ENCODE peak calls at places on chromosomes 11 and 22, in eight cellular contexts. One of them, this sample, is unnamed.

GRCh38 chr22:36773935-36774334 is 2.0 kb downstream of the IFT27 start:
- DNase-seq in heart right ventricle: no peak
- DNase-seq in upper lobe of right lung: no peak
- DNase-seq in endothelial cell of umbilical vein: peak; percentile 23
- DNase-seq in left ventricle myocardium inferior: no peak
- DNase-seq in uterus: no peak
- DNase-seq in psoas muscle: no peak
- DNase-seq in brain microvascular endothelial cell: peak; percentile 19
- DNase-seq in this sample: no peak

GRCh38 chr22:29139965-29140782 is 65.5 kb upstream of the EMID1 start:
- DNase-seq in heart right ventricle: no peak
- DNase-seq in upper lobe of right lung: no peak
- DNase-seq in endothelial cell of umbilical vein: no peak
- DNase-seq in left ventricle myocardium inferior: no peak
- DNase-seq in uterus: no peak
- DNase-seq in psoas muscle: no peak
- DNase-seq in brain microvascular endothelial cell: no peak
- DNase-seq in this sample: no peak

GRCh38 chr11:134333312-134333711 is 1.5 kb downstream of the GLB1L2 start:
- DNase-seq in heart right ventricle: no peak
- DNase-seq in upper lobe of right lung: no peak
- DNase-seq in endothelial cell of umbilical vein: no peak
- DNase-seq in left ventricle myocardium inferior: no peak
- DNase-seq in uterus: peak; percentile 31
- DNase-seq in psoas muscle: no peak
- DNase-seq in brain microvascular endothelial cell: no peak
- DNase-seq in this sample: no peak

GRCh38 chr11:7251836-7252682 is at the start of gene SYT9:
- DNase-seq in heart right ventricle: peak; percentile 37
- DNase-seq in upper lobe of right lung: peak; percentile 79
- DNase-seq in endothelial cell of umbilical vein: peak; percentile 42
- DNase-seq in left ventricle myocardium inferior: no peak
- DNase-seq in uterus: peak; percentile 16
- DNase-seq in psoas muscle: peak; percentile 63
- DNase-seq in brain microvascular endothelial cell: peak; percentile 2
- DNase-seq in this sample: peak; percentile 23

GRCh38 chr11:33500865-33501479 is 199.7 kb downstream of the C11orf91 start:
- DNase-seq in heart right ventricle: no peak
- DNase-seq in upper lobe of right lung: no peak
- DNase-seq in endothelial cell of umbilical vein: peak; percentile 45
- DNase-seq in left ventricle myocardium inferior: no peak
- DNase-seq in uterus: no peak
- DNase-seq in psoas muscle: no peak
- DNase-seq in brain microvascular endothelial cell: peak; percentile 48
- DNase-seq in this sample: no peak

GRCh38 chr22:36220457-36220921 is 18.8 kb downstream of the APOL2 start:
- DNase-seq in heart right ventricle: no peak
- DNase-seq in upper lobe of right lung: no peak
- DNase-seq in endothelial cell of umbilical vein: peak; percentile 40
- DNase-seq in left ventricle myocardium inferior: no peak
- DNase-seq in uterus: peak; percentile 63
- DNase-seq in psoas muscle: peak; percentile 64
- DNase-seq in brain microvascular endothelial cell: peak; percentile 51
- DNase-seq in this sample: no peak

GRCh38 chr22:36369922-36370781 is 17.6 kb downstream of the MYH9 start:
- DNase-seq in heart right ventricle: no peak
- DNase-seq in upper lobe of right lung: peak; percentile 83
- DNase-seq in endothelial cell of umbilical vein: peak; percentile 76
- DNase-seq in left ventricle myocardium inferior: peak; percentile 48
- DNase-seq in uterus: peak; percentile 74
- DNase-seq in psoas muscle: no peak
- DNase-seq in brain microvascular endothelial cell: no peak
- DNase-seq in this sample: no peak

GRCh38 chr11:11864332-11864731 is 22.6 kb downstream of the USP47 start:
- DNase-seq in heart right ventricle: no peak
- DNase-seq in upper lobe of right lung: no peak
- DNase-seq in endothelial cell of umbilical vein: no peak
- DNase-seq in left ventricle myocardium inferior: no peak
- DNase-seq in uterus: no peak
- DNase-seq in psoas muscle: no peak
- DNase-seq in brain microvascular endothelial cell: no peak
- DNase-seq in this sample: no peak

GRCh38 chr11:9799901-9800300 is 136.0 kb downstream of the SWAP70 start:
- DNase-seq in heart right ventricle: no peak
- DNase-seq in upper lobe of right lung: no peak
- DNase-seq in endothelial cell of umbilical vein: no peak
- DNase-seq in left ventricle myocardium inferior: no peak
- DNase-seq in uterus: no peak
- DNase-seq in psoas muscle: no peak
- DNase-seq in brain microvascular endothelial cell: no peak
- DNase-seq in this sample: no peak

GRCh38 chr22:50625568-50626313 is 2.2 kb downstream of the ARSA start:
- DNase-seq in heart right ventricle: peak; percentile 38
- DNase-seq in upper lobe of right lung: peak; percentile 65
- DNase-seq in endothelial cell of umbilical vein: no peak
- DNase-seq in left ventricle myocardium inferior: no peak
- DNase-seq in uterus: no peak
- DNase-seq in psoas muscle: peak; percentile 66
- DNase-seq in brain microvascular endothelial cell: no peak
- DNase-seq in this sample: no peak
- TF ChIP-seq CTCF in heart right ventricle: peak; percentile 23
- TF ChIP-seq CTCF in upper lobe of right lung: peak; percentile 14
- TF ChIP-seq CTCF in endothelial cell of umbilical vein: peak; percentile 15
- TF ChIP-seq CTCF in left ventricle myocardium inferior: peak; percentile 32
- TF ChIP-seq CTCF in uterus: no peak
- TF ChIP-seq CTCF in psoas muscle: peak; percentile 11
- TF ChIP-seq CTCF in brain microvascular endothelial cell: peak; percentile 16
- TF ChIP-seq CTCF in this sample: no peak

GRCh38 chr22:45969414-45969799 is 7.6 kb downstream of the WNT7B start:
- DNase-seq in heart right ventricle: no peak
- DNase-seq in upper lobe of right lung: no peak
- DNase-seq in endothelial cell of umbilical vein: no peak
- DNase-seq in left ventricle myocardium inferior: no peak
- DNase-seq in uterus: no peak
- DNase-seq in psoas muscle: no peak
- DNase-seq in brain microvascular endothelial cell: no peak
- DNase-seq in this sample: no peak
- H3K27me3 ChIP-seq in heart right ventricle: peaks cover 100% of the 10 kb centered on the region
- H3K27me3 ChIP-seq in upper lobe of right lung: peaks cover 70% of the 10 kb centered on the region
- H3K27me3 ChIP-seq in endothelial cell of umbilical vein: peaks cover 40% of the 10 kb centered on the region
- H3K27me3 ChIP-seq in left ventricle myocardium inferior: peaks cover 100% of the 10 kb centered on the region
- H3K27me3 ChIP-seq in uterus: peaks cover 28% of the 10 kb centered on the region
- H3K27me3 ChIP-seq in psoas muscle: peaks cover 26% of the 10 kb centered on the region
- H3K27me3 ChIP-seq in brain microvascular endothelial cell: peaks cover 29% of the 10 kb centered on the region
- H3K27me3 ChIP-seq in this sample: no peaks in the 10 kb centered on the region

GRCh38 chr11:36278531-36279245 is 10.5 kb downstream of the COMMD9 start:
- DNase-seq in heart right ventricle: no peak
- DNase-seq in upper lobe of right lung: no peak
- DNase-seq in endothelial cell of umbilical vein: no peak
- DNase-seq in left ventricle myocardium inferior: no peak
- DNase-seq in uterus: no peak
- DNase-seq in psoas muscle: no peak
- DNase-seq in brain microvascular endothelial cell: peak; percentile 18
- DNase-seq in this sample: no peak
- TF ChIP-seq CTCF in heart right ventricle: no peak
- TF ChIP-seq CTCF in upper lobe of right lung: no peak
- TF ChIP-seq CTCF in endothelial cell of umbilical vein: no peak
- TF ChIP-seq CTCF in left ventricle myocardium inferior: no peak
- TF ChIP-seq CTCF in uterus: no peak
- TF ChIP-seq CTCF in psoas muscle: no peak
- TF ChIP-seq CTCF in brain microvascular endothelial cell: peak; percentile 34
- TF ChIP-seq CTCF in this sample: no peak

GRCh38 chr11:27719575-27719925 is 19.3 kb upstream of the BDNF start:
- DNase-seq in heart right ventricle: no peak
- DNase-seq in upper lobe of right lung: no peak
- DNase-seq in endothelial cell of umbilical vein: no peak
- DNase-seq in left ventricle myocardium inferior: no peak
- DNase-seq in uterus: no peak
- DNase-seq in psoas muscle: no peak
- DNase-seq in brain microvascular endothelial cell: no peak
- DNase-seq in this sample: no peak

GRCh38 chr11:27722117-27722844 is 22.0 kb upstream of the BDNF start:
- DNase-seq in heart right ventricle: no peak
- DNase-seq in upper lobe of right lung: no peak
- DNase-seq in endothelial cell of umbilical vein: peak; percentile 26
- DNase-seq in left ventricle myocardium inferior: no peak
- DNase-seq in uterus: no peak
- DNase-seq in psoas muscle: no peak
- DNase-seq in brain microvascular endothelial cell: peak; percentile 45
- DNase-seq in this sample: no peak

GRCh38 chr11:27721505-27722116 is 21.4 kb upstream of the BDNF start:
- DNase-seq in heart right ventricle: no peak
- DNase-seq in upper lobe of right lung: no peak
- DNase-seq in endothelial cell of umbilical vein: no peak
- DNase-seq in left ventricle myocardium inferior: no peak
- DNase-seq in uterus: no peak
- DNase-seq in psoas muscle: no peak
- DNase-seq in brain microvascular endothelial cell: no peak
- DNase-seq in this sample: no peak

GRCh38 chr11:27718853-27719574 is 18.8 kb upstream of the BDNF start:
- DNase-seq in heart right ventricle: peak; percentile 32
- DNase-seq in upper lobe of right lung: peak; percentile 63
- DNase-seq in endothelial cell of umbilical vein: peak; percentile 44
- DNase-seq in left ventricle myocardium inferior: peak; percentile 22
- DNase-seq in uterus: no peak
- DNase-seq in psoas muscle: no peak
- DNase-seq in brain microvascular endothelial cell: no peak
- DNase-seq in this sample: no peak

GRCh38 chr11:27720277-27720830 is 20.1 kb upstream of the BDNF start:
- DNase-seq in heart right ventricle: no peak
- DNase-seq in upper lobe of right lung: no peak
- DNase-seq in endothelial cell of umbilical vein: peak; percentile 52
- DNase-seq in left ventricle myocardium inferior: no peak
- DNase-seq in uterus: no peak
- DNase-seq in psoas muscle: no peak
- DNase-seq in brain microvascular endothelial cell: peak; percentile 42
- DNase-seq in this sample: no peak
- H3K27me3 ChIP-seq in heart right ventricle: peaks cover 91% of the 10 kb centered on the region
- H3K27me3 ChIP-seq in upper lobe of right lung: peaks cover 87% of the 10 kb centered on the region
- H3K27me3 ChIP-seq in endothelial cell of umbilical vein: peaks cover 50% of the 10 kb centered on the region
- H3K27me3 ChIP-seq in left ventricle myocardium inferior: peaks cover 94% of the 10 kb centered on the region
- H3K27me3 ChIP-seq in uterus: peaks cover 43% of the 10 kb centered on the region
- H3K27me3 ChIP-seq in psoas muscle: peaks cover 36% of the 10 kb centered on the region
- H3K27me3 ChIP-seq in brain microvascular endothelial cell: no peaks in the 10 kb centered on the region
- H3K27me3 ChIP-seq in this sample: no peaks in the 10 kb centered on the region

GRCh38 chr11:102306048-102306575 is 11.2 kb upstream of the BIRC3 start:
- DNase-seq in heart right ventricle: no peak
- DNase-seq in upper lobe of right lung: peak; percentile 87
- DNase-seq in endothelial cell of umbilical vein: no peak
- DNase-seq in left ventricle myocardium inferior: no peak
- DNase-seq in uterus: no peak
- DNase-seq in psoas muscle: no peak
- DNase-seq in brain microvascular endothelial cell: no peak
- DNase-seq in this sample: no peak

GRCh38 chr11:102302241-102302640 is 15.0 kb upstream of the BIRC3 start:
- DNase-seq in heart right ventricle: no peak
- DNase-seq in upper lobe of right lung: no peak
- DNase-seq in endothelial cell of umbilical vein: no peak
- DNase-seq in left ventricle myocardium inferior: no peak
- DNase-seq in uterus: no peak
- DNase-seq in psoas muscle: no peak
- DNase-seq in brain microvascular endothelial cell: no peak
- DNase-seq in this sample: no peak

GRCh38 chr11:102306817-102307814 is 10.2 kb upstream of the BIRC3 start:
- DNase-seq in heart right ventricle: no peak
- DNase-seq in upper lobe of right lung: no peak
- DNase-seq in endothelial cell of umbilical vein: no peak
- DNase-seq in left ventricle myocardium inferior: no peak
- DNase-seq in uterus: no peak
- DNase-seq in psoas muscle: no peak
- DNase-seq in brain microvascular endothelial cell: no peak
- DNase-seq in this sample: no peak

GRCh38 chr11:102304686-102305085 is 12.6 kb upstream of the BIRC3 start:
- DNase-seq in heart right ventricle: no peak
- DNase-seq in upper lobe of right lung: no peak
- DNase-seq in endothelial cell of umbilical vein: no peak
- DNase-seq in left ventricle myocardium inferior: no peak
- DNase-seq in uterus: no peak
- DNase-seq in psoas muscle: no peak
- DNase-seq in brain microvascular endothelial cell: no peak
- DNase-seq in this sample: no peak

GRCh38 chr11:102305352-102306047 is 11.8 kb upstream of the BIRC3 start:
- DNase-seq in heart right ventricle: no peak
- DNase-seq in upper lobe of right lung: no peak
- DNase-seq in endothelial cell of umbilical vein: no peak
- DNase-seq in left ventricle myocardium inferior: no peak
- DNase-seq in uterus: no peak
- DNase-seq in psoas muscle: no peak
- DNase-seq in brain microvascular endothelial cell: no peak
- DNase-seq in this sample: no peak
- TF ChIP-seq CTCF in heart right ventricle: no peak
- TF ChIP-seq CTCF in upper lobe of right lung: no peak
- TF ChIP-seq CTCF in endothelial cell of umbilical vein: no peak
- TF ChIP-seq CTCF in left ventricle myocardium inferior: no peak
- TF ChIP-seq CTCF in uterus: no peak
- TF ChIP-seq CTCF in psoas muscle: no peak
- TF ChIP-seq CTCF in brain microvascular endothelial cell: no peak
- TF ChIP-seq CTCF in this sample: no peak

GRCh38 chr11:826836-827145 is 928 bp upstream of the CRACR2B start:
- DNase-seq in heart right ventricle: no peak
- DNase-seq in upper lobe of right lung: no peak
- DNase-seq in endothelial cell of umbilical vein: no peak
- DNase-seq in left ventricle myocardium inferior: no peak
- DNase-seq in uterus: no peak
- DNase-seq in psoas muscle: no peak
- DNase-seq in brain microvascular endothelial cell: no peak
- DNase-seq in this sample: no peak
- H3K27me3 ChIP-seq in heart right ventricle: no peaks in the 10 kb centered on the region
- H3K27me3 ChIP-seq in upper lobe of right lung: peaks cover 9% of the 10 kb centered on the region
- H3K27me3 ChIP-seq in endothelial cell of umbilical vein: no peaks in the 10 kb centered on the region
- H3K27me3 ChIP-seq in left ventricle myocardium inferior: no peaks in the 10 kb centered on the region
- H3K27me3 ChIP-seq in uterus: peaks cover 20% of the 10 kb centered on the region
- H3K27me3 ChIP-seq in psoas muscle: peaks cover 13% of the 10 kb centered on the region
- H3K27me3 ChIP-seq in brain microvascular endothelial cell: no peaks in the 10 kb centered on the region
- H3K27me3 ChIP-seq in this sample: peaks cover 1% of the 10 kb centered on the region

DNA sequence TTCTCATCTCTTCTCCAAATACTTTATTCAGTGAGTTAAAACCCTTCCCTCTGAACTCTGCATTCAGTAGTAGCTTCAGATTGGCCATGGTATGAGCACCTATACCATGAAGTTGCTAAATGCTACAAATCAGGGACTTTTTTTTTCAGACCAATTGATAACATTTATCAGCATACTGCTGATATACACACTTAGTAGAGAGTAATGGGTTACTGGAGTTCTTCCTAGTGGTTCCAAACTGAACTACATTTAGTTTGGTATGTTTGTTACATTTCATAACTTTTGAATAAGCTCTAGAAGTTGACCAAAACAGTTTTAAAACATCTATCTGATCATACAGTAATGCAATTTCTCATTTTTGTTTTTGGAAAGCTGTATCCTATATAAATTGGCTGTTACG is 104.7 kb downstream of the DCDC1 start:
- DNase-seq in heart right ventricle: no peak
- DNase-seq in upper lobe of right lung: no peak
- DNase-seq in endothelial cell of umbilical vein: no peak
- DNase-seq in left ventricle myocardium inferior: no peak
- DNase-seq in uterus: no peak
- DNase-seq in psoas muscle: no peak
- DNase-seq in brain microvascular endothelial cell: no peak
- DNase-seq in this sample: no peak
- TF ChIP-seq CTCF in heart right ventricle: no peak
- TF ChIP-seq CTCF in upper lobe of right lung: no peak
- TF ChIP-seq CTCF in endothelial cell of umbilical vein: no peak
- TF ChIP-seq CTCF in left ventricle myocardium inferior: no peak
- TF ChIP-seq CTCF in uterus: no peak
- TF ChIP-seq CTCF in psoas muscle: no peak
- TF ChIP-seq CTCF in brain microvascular endothelial cell: no peak
- TF ChIP-seq CTCF in this sample: no peak

GRCh38 chr11:59289356-59289755 is 69.3 kb upstream of the OR5AN1 start:
- DNase-seq in heart right ventricle: no peak
- DNase-seq in upper lobe of right lung: no peak
- DNase-seq in endothelial cell of umbilical vein: no peak
- DNase-seq in left ventricle myocardium inferior: no peak
- DNase-seq in uterus: no peak
- DNase-seq in psoas muscle: no peak
- DNase-seq in brain microvascular endothelial cell: no peak
- DNase-seq in this sample: no peak
- H3K27me3 ChIP-seq in heart right ventricle: no peaks in the 10 kb centered on the region
- H3K27me3 ChIP-seq in upper lobe of right lung: no peaks in the 10 kb centered on the region
- H3K27me3 ChIP-seq in endothelial cell of umbilical vein: no peaks in the 10 kb centered on the region
- H3K27me3 ChIP-seq in left ventricle myocardium inferior: peaks cover 19% of the 10 kb centered on the region
- H3K27me3 ChIP-seq in uterus: no peaks in the 10 kb centered on the region
- H3K27me3 ChIP-seq in psoas muscle: no peaks in the 10 kb centered on the region
- H3K27me3 ChIP-seq in brain microvascular endothelial cell: no peaks in the 10 kb centered on the region
- H3K27me3 ChIP-seq in this sample: no peaks in the 10 kb centered on the region